ENCODE peak calls at places on chromosomes 7 and 10, in nine cellular contexts. One of them, this sample, is unnamed.

GRCh38 chr7:101628522-101628921 is 574 bp downstream of the MYL10 start:
- DNase-seq in stimulated activated CD4-positive, alpha-beta T cell treated with anti-CD3 and anti-CD28 coated beads, Interleukin-1b, Interleukin-23, amount 100 ng/mL, for 24 hours: no peak
- DNase-seq in A172: no peak
- DNase-seq in GF-D8: no peak
- DNase-seq in stimulated activated CD8-positive, alpha-beta memory T cell treated with anti-CD3 and anti-CD28 coated beads, Interleukin-15, amount 100 ng/mL, for 4 hours: no peak
- DNase-seq in choroid plexus epithelial cell: no peak
- DNase-seq in nephron progenitor cell: no peak
- DNase-seq in LoVo: no peak
- DNase-seq in right atrium auricular region: no peak
- DNase-seq in this sample: no peak

GRCh38 chr7:43572516-43573049 is 10.3 kb upstream of the STK17A start:
- DNase-seq in stimulated activated CD4-positive, alpha-beta T cell treated with anti-CD3 and anti-CD28 coated beads, Interleukin-1b, Interleukin-23, amount 100 ng/mL, for 24 hours: no peak
- DNase-seq in A172: peak; percentile 100
- DNase-seq in GF-D8: peak; percentile 96
- DNase-seq in stimulated activated CD8-positive, alpha-beta memory T cell treated with anti-CD3 and anti-CD28 coated beads, Interleukin-15, amount 100 ng/mL, for 4 hours: no peak
- DNase-seq in choroid plexus epithelial cell: peak; percentile 100
- DNase-seq in nephron progenitor cell: no peak
- DNase-seq in LoVo: peak; percentile 83
- DNase-seq in right atrium auricular region: peak; percentile 69
- DNase-seq in this sample: peak; percentile 100

GRCh38 chr10:115856580-115856979 is 416.4 kb downstream of the GFRA1 start:
- DNase-seq in stimulated activated CD4-positive, alpha-beta T cell treated with anti-CD3 and anti-CD28 coated beads, Interleukin-1b, Interleukin-23, amount 100 ng/mL, for 24 hours: no peak
- DNase-seq in A172: no peak
- DNase-seq in GF-D8: no peak
- DNase-seq in stimulated activated CD8-positive, alpha-beta memory T cell treated with anti-CD3 and anti-CD28 coated beads, Interleukin-15, amount 100 ng/mL, for 4 hours: no peak
- DNase-seq in choroid plexus epithelial cell: peak; percentile 9
- DNase-seq in nephron progenitor cell: no peak
- DNase-seq in LoVo: no peak
- DNase-seq in right atrium auricular region: no peak
- DNase-seq in this sample: peak; percentile 45

GRCh38 chr7:157008206-157009169 is 2.0 kb downstream of the MNX1 start:
- DNase-seq in stimulated activated CD4-positive, alpha-beta T cell treated with anti-CD3 and anti-CD28 coated beads, Interleukin-1b, Interleukin-23, amount 100 ng/mL, for 24 hours: no peak
- DNase-seq in A172: no peak
- DNase-seq in GF-D8: no peak
- DNase-seq in stimulated activated CD8-positive, alpha-beta memory T cell treated with anti-CD3 and anti-CD28 coated beads, Interleukin-15, amount 100 ng/mL, for 4 hours: no peak
- DNase-seq in choroid plexus epithelial cell: no peak
- DNase-seq in nephron progenitor cell: no peak
- DNase-seq in LoVo: no peak
- DNase-seq in right atrium auricular region: no peak
- DNase-seq in this sample: no peak

GRCh38 chr7:151857866-151858440 is 19.0 kb downstream of the PRKAG2 start:
- DNase-seq in stimulated activated CD4-positive, alpha-beta T cell treated with anti-CD3 and anti-CD28 coated beads, Interleukin-1b, Interleukin-23, amount 100 ng/mL, for 24 hours: no peak
- DNase-seq in A172: no peak
- DNase-seq in GF-D8: no peak
- DNase-seq in stimulated activated CD8-positive, alpha-beta memory T cell treated with anti-CD3 and anti-CD28 coated beads, Interleukin-15, amount 100 ng/mL, for 4 hours: no peak
- DNase-seq in choroid plexus epithelial cell: no peak
- DNase-seq in nephron progenitor cell: no peak
- DNase-seq in LoVo: no peak
- DNase-seq in right atrium auricular region: no peak
- DNase-seq in this sample: no peak

GRCh38 chr10:5975641-5976473 is 1.5 kb downstream of the IL15RA start:
- DNase-seq in stimulated activated CD4-positive, alpha-beta T cell treated with anti-CD3 and anti-CD28 coated beads, Interleukin-1b, Interleukin-23, amount 100 ng/mL, for 24 hours: peak; percentile 58
- DNase-seq in A172: peak; percentile 42
- DNase-seq in GF-D8: peak; percentile 59
- DNase-seq in stimulated activated CD8-positive, alpha-beta memory T cell treated with anti-CD3 and anti-CD28 coated beads, Interleukin-15, amount 100 ng/mL, for 4 hours: peak; percentile 42
- DNase-seq in choroid plexus epithelial cell: peak; percentile 27
- DNase-seq in nephron progenitor cell: no peak
- DNase-seq in LoVo: peak; percentile 48
- DNase-seq in right atrium auricular region: peak; percentile 81
- DNase-seq in this sample: peak; percentile 49

GRCh38 chr7:34341331-34341730 is 316.7 kb upstream of the NPSR1 start:
- DNase-seq in stimulated activated CD4-positive, alpha-beta T cell treated with anti-CD3 and anti-CD28 coated beads, Interleukin-1b, Interleukin-23, amount 100 ng/mL, for 24 hours: no peak
- DNase-seq in A172: peak; percentile 66
- DNase-seq in GF-D8: no peak
- DNase-seq in stimulated activated CD8-positive, alpha-beta memory T cell treated with anti-CD3 and anti-CD28 coated beads, Interleukin-15, amount 100 ng/mL, for 4 hours: no peak
- DNase-seq in choroid plexus epithelial cell: no peak
- DNase-seq in nephron progenitor cell: no peak
- DNase-seq in LoVo: peak; percentile 6
- DNase-seq in right atrium auricular region: no peak
- DNase-seq in this sample: no peak

GRCh38 chr7:88693131-88693530 is 66.4 kb upstream of the ZNF804B start:
- DNase-seq in stimulated activated CD4-positive, alpha-beta T cell treated with anti-CD3 and anti-CD28 coated beads, Interleukin-1b, Interleukin-23, amount 100 ng/mL, for 24 hours: no peak
- DNase-seq in A172: no peak
- DNase-seq in GF-D8: no peak
- DNase-seq in stimulated activated CD8-positive, alpha-beta memory T cell treated with anti-CD3 and anti-CD28 coated beads, Interleukin-15, amount 100 ng/mL, for 4 hours: no peak
- DNase-seq in choroid plexus epithelial cell: no peak
- DNase-seq in nephron progenitor cell: no peak
- DNase-seq in LoVo: no peak
- DNase-seq in right atrium auricular region: no peak
- DNase-seq in this sample: no peak

GRCh38 chr10:44873156-44873555 is 38.0 kb upstream of the TMEM72 start:
- DNase-seq in stimulated activated CD4-positive, alpha-beta T cell treated with anti-CD3 and anti-CD28 coated beads, Interleukin-1b, Interleukin-23, amount 100 ng/mL, for 24 hours: no peak
- DNase-seq in A172: no peak
- DNase-seq in GF-D8: no peak
- DNase-seq in stimulated activated CD8-positive, alpha-beta memory T cell treated with anti-CD3 and anti-CD28 coated beads, Interleukin-15, amount 100 ng/mL, for 4 hours: no peak
- DNase-seq in choroid plexus epithelial cell: no peak
- DNase-seq in nephron progenitor cell: no peak
- DNase-seq in LoVo: no peak
- DNase-seq in right atrium auricular region: peak; percentile 76
- DNase-seq in this sample: peak; percentile 21